ENCODE peak calls at places on chromosome 21, in ten cellular contexts. E is GF-D8; K is NCI-H1105; C is dermis microvascular lymphatic vessel endothelial cell; N is SHP77; J is stimulated activated CD4-positive, alpha-beta T cell treated with anti-CD3 and anti-CD28 coated beads, Interleukin-2, amount 100 ng/mL, for 24 hours; G is activated naive CD8-positive, alpha-beta T cell treated with anti-CD3 and anti-CD28 coated beads, Interleukin-2, amount 50 U/mL, for 24 hours; R is posterior cingulate gyrus; Q is astrocyte of the spinal cord; U is LoVo. L is an unnamed sample.

GRCh38 chr21:34705032-34705431 is 36.2 kb downstream of the CLIC6 start:
- DNase-seq in E (no peak), K (no peak), C (no peak), N (no peak), J (no peak), G (no peak), R (no peak), Q (no peak), U (no peak), L (no peak)

GRCh38 chr21:14888202-14888601 is 176.6 kb downstream of the NRIP1 start:
- DNase-seq in E (no peak), K (no peak), C (no peak), N (no peak), J (no peak), G (no peak), R (no peak), Q (no peak), U (no peak), L (no peak)

GRCh38 chr21:26966360-26966977 is 419 bp downstream of the ADAMTS5 start:
- DNase-seq in E (no peak), K (no peak), C (no peak), N (no peak), J (no peak), G (no peak), R (no peak), Q (peak; percentile 14), U (no peak), L (no peak)

GRCh38 chr21:45580181-45580575 is 37.9 kb upstream of the SLC19A1 start:
- DNase-seq in E (no peak), K (no peak), C (no peak), N (no peak), J (no peak), G (no peak), R (no peak), Q (no peak), U (no peak), L (peak; percentile 45)

GRCh38 chr21:38805282-38806152 is at the start of gene ETS2:
- DNase-seq in E (peak; percentile 85), K (peak; percentile 89), C (peak; percentile 30), N (peak; percentile 94), J (peak; percentile 75), G (peak; percentile 77), R (peak; percentile 50), Q (peak; percentile 93), U (peak; percentile 92), L (peak; percentile 96)

GRCh38 chr21:39818557-39818956 is 48.7 kb upstream of the PCP4 start:
- DNase-seq in E (no peak), K (no peak), C (no peak), N (no peak), J (no peak), G (no peak), R (no peak), Q (no peak), U (no peak), L (no peak)

GRCh38 chr21:41228958-41229357 is 61.0 kb downstream of the BACE2 start:
- DNase-seq in E (no peak), K (no peak), C (no peak), N (no peak), J (no peak), G (no peak), R (no peak), Q (no peak), U (no peak), L (no peak)

GRCh38 chr21:45129231-45129923 is 55.0 kb downstream of the ADARB1 start:
- DNase-seq in E (no peak), K (no peak), C (no peak), N (no peak), J (no peak), G (no peak), R (no peak), Q (no peak), U (peak; percentile 52), L (no peak)

GRCh38 chr21:29130234-29130993 is at the start of gene MAP3K7CL:
- DNase-seq in E (no peak), K (no peak), C (no peak), N (no peak), J (no peak), G (no peak), R (no peak), Q (peak; percentile 100), U (peak; percentile 34), L (peak; percentile 88)

GRCh38 chr21:16159971-16160350 is 430.2 kb downstream of the USP25 start:
- DNase-seq in E (no peak), K (no peak), C (no peak), N (no peak), J (no peak), G (no peak), R (no peak), Q (no peak), U (no peak), L (no peak)

GRCh38 chr21:33078907-33079582 is 9.1 kb downstream of the OLIG1 start:
- DNase-seq in E (peak; percentile 49), K (no peak), C (no peak), N (no peak), J (peak; percentile 22), G (peak; percentile 42), R (peak; percentile 83), Q (peak; percentile 69), U (no peak), L (peak; percentile 92)

GRCh38 chr21:35658242-35658641 is 402.1 kb downstream of the SETD4 start:
- DNase-seq in E (no peak), K (no peak), C (no peak), N (no peak), J (no peak), G (no peak), R (no peak), Q (peak; percentile 96), U (no peak), L (no peak)

GRCh38 chr21:41064325-41064724 is 103.6 kb upstream of the BACE2 start:
- DNase-seq in E (no peak), K (no peak), C (no peak), N (no peak), J (no peak), G (no peak), R (no peak), Q (no peak), U (no peak), L (no peak)

L was measured in islet precursor cell.